ENCODE peak calls at places on chromosomes 7 and 10, in ten cellular contexts. C is GM06990, A is lower lobe of right lung, G is heart left ventricle, I is tibial artery, R is ovary, U is Peyer's patch, T is IMR-90, L is transverse colon, M is A549. H is an unnamed sample.

GRCh38 chr10:6490594-6490993 is 89.5 kb downstream of the PRKCQ start:
- DNase-seq in C (no peak), A (no peak), G (no peak), I (no peak), R (no peak), U (no peak), T (no peak), L (no peak), M (no peak), H (no peak)

GRCh38 chr7:128909605-128910568 is 622 bp downstream of the KCP start:
- DNase-seq in C (no peak), A (no peak), G (no peak), I (no peak), R (no peak), U (peak), T (peak), L (no peak), M (no peak), H (no peak)

GRCh38 chr10:72308320-72308987 is 34.7 kb downstream of the DDIT4 start:
- DNase-seq in C (no peak), A (no peak), G (peak), I (no peak), R (peak), U (peak), T (peak), L (peak), M (peak), H (peak)

GRCh38 chr7:143492043-143492471 is 14.4 kb downstream of the TAS2R41 start:
- DNase-seq in C (no peak), A (no peak), G (no peak), I (no peak), R (no peak), U (no peak), T (peak), L (no peak), M (peak), H (peak)

GRCh38 chr7:127803626-127804025 is 151.6 kb downstream of the SND1 start:
- DNase-seq in C (no peak), A (no peak), G (no peak), I (no peak), R (no peak), U (no peak), T (peak), L (no peak), M (no peak), H (peak)

GRCh38 chr7:118195837-118196474 is 12.0 kb downstream of the LSM8 start:
- DNase-seq in C (peak), A (no peak), G (peak), I (peak), R (peak), U (peak), T (peak), L (peak), M (peak), H (peak)

GRCh38 chr7:91759205-91759863 is 121.2 kb downstream of the MTERF1 start:
- DNase-seq in C (no peak), A (peak), G (no peak), I (no peak), R (no peak), U (peak), T (no peak), L (peak), M (peak), H (peak)

GRCh38 chr10:74039561-74040145 is 41.7 kb downstream of the VCL start:
- DNase-seq in C (no peak), A (no peak), G (peak), I (peak), R (no peak), U (no peak), T (peak), L (peak), M (no peak), H (no peak)

GRCh38 chr7:137981175-137981574 is 20.7 kb downstream of the CREB3L2 start:
- DNase-seq in C (no peak), A (no peak), G (no peak), I (no peak), R (no peak), U (no peak), T (no peak), L (no peak), M (peak), H (no peak)

GRCh38 chr10:130782467-130782866 is 529.1 kb downstream of the TCERG1L start:
- DNase-seq in C (no peak), A (no peak), G (no peak), I (no peak), R (no peak), U (no peak), T (no peak), L (no peak), M (peak), H (no peak)

GRCh38 chr7:84337386-84337785 is 142.8 kb upstream of the SEMA3A start:
- DNase-seq in C (no peak), A (no peak), G (no peak), I (no peak), R (no peak), U (no peak), T (peak), L (no peak), M (no peak), H (no peak)

GRCh38 chr7:4878336-4879335 is 4.9 kb downstream of the RADIL start:
- DNase-seq in C (no peak), A (no peak), G (no peak), I (no peak), R (no peak), U (no peak), T (no peak), L (no peak), M (no peak), H (no peak)

GRCh38 chr7:155388561-155388960 is 69.4 kb upstream of the EN2 start:
- DNase-seq in C (no peak), A (no peak), G (no peak), I (no peak), R (no peak), U (no peak), T (no peak), L (no peak), M (no peak), H (no peak)

GRCh38 chr10:33134011-33134751 is 176.2 kb upstream of the ITGB1 start:
- DNase-seq in C (no peak), A (peak), G (no peak), I (peak), R (no peak), U (peak), T (peak), L (peak), M (peak), H (peak)

GRCh38 chr10:118754132-118754555 is 626 bp downstream of the CACUL1 start:
- DNase-seq in C (peak), A (peak), G (peak), I (peak), R (no peak), U (peak), T (no peak), L (peak), M (no peak), H (peak)

GRCh38 chr10:13335881-13336280 is 12.2 kb downstream of the SEPHS1 start:
- DNase-seq in C (no peak), A (no peak), G (no peak), I (no peak), R (no peak), U (no peak), T (no peak), L (no peak), M (no peak), H (no peak)

DNA sequence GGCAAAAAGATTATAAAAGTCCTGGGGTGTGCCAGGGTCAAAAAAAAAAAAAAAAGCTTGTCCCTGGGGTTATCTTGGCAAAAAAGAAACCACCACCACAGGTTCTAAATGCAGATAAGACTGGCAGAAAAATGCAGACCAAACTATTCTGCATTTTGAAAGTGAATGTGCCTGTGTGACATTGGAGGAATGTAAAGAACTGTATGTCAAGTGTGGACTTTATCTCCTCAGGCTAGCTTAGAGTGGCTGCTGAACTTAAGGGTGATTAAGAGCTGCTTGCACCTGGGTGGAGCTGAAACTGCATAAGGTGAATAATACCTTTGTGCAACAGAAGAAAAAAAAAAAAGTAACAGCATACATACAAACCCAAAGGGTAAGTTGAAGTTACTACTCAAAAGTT is 1.3 kb upstream of the NAPEPLD start:
- DNase-seq in C (no peak), A (no peak), G (no peak), I (no peak), R (no peak), U (peak), T (no peak), L (peak), M (no peak), H (peak)
- H3K4me3 ChIP-seq in C (peak), A (peak), G (no peak), I (no peak), R (no peak), U (no peak), T (no peak), L (peak), M (no peak), H (no peak)

DNA sequence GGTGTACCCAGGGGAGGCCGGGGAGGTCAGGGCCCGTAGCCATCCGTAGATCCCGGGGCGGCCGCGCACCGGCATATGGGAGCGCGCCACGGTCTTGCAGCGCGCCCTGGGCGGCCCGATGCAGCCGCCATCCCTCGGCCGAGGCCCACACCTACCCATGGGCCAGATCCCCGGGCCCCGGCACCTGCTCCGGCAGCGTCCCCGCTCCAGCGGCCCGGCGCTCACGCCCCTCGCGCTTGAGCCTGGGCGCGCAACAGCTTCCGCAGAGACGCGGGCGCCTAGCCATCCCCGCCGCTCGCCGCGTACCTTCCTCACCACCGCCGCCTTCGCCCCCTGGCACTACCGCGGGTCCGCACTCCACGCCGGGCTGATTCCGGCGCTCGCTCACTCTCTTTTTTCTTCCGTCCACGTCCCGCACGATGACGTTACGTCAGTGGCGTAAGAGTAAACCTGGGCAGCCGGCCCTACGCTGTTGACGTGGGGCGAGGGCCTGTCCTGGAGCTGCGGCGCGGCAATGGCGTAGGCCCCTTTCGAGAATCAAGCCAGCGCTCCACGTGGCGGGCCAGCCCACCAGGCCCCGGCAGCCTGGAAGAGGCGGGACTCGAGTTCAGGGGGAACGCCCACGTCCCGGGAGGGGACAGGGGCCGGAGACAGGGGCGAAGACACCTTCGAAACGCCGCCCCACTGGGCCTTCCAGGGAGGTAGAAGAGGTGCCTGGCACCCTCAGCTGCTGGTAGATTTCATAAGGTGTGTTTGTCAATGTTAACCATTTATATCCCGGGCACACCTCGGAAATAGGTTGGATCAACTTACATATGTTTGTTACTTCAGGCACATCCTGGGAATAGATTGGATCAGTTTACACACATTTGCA is at the start of gene ALDH18A1:
- DNase-seq in C (peak), A (peak), G (peak), I (peak), R (peak), U (peak), T (peak), L (peak), M (peak), H (peak)
- H3K4me3 ChIP-seq in C (peak), A (peak), G (peak), I (peak), R (peak), U (peak), T (peak), L (peak), M (peak), H (peak)

DNA sequence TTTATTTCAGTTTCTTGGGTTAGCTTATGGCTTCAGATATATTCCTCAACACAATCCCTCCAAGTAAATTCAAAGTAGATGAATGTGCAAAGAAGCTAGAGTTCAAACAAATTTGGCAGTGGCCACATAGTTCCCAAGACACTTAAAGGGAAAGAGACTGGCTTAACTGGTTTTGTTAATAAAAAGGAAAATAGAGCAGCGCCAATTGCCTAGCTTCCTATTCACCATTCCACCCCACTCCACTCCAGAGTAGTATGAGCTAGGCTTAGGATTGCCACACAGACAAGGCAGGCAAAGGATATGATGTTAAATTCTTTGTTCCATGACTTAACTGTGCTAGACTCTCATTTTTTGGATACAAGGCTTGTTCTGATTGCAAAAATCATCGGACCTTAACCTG is 2.0 kb downstream of the XRCC2 start:
- DNase-seq in C (no peak), A (no peak), G (no peak), I (no peak), R (no peak), U (no peak), T (no peak), L (no peak), M (no peak), H (no peak)
- H3K4me3 ChIP-seq in C (no peak), A (no peak), G (no peak), I (no peak), R (no peak), U (no peak), T (no peak), L (no peak), M (no peak), H (no peak)

GRCh38 chr10:18008989-18009388 is 57.3 kb downstream of the SLC39A12 start:
- DNase-seq in C (no peak), A (no peak), G (no peak), I (no peak), R (no peak), U (no peak), T (no peak), L (no peak), M (no peak), H (no peak)

GRCh38 chr10:18000601-18001000 is 48.9 kb downstream of the SLC39A12 start:
- DNase-seq in C (no peak), A (no peak), G (no peak), I (no peak), R (no peak), U (no peak), T (peak), L (no peak), M (no peak), H (no peak)

GRCh38 chr10:18005445-18005780 is 53.7 kb downstream of the SLC39A12 start:
- DNase-seq in C (no peak), A (no peak), G (no peak), I (no peak), R (no peak), U (no peak), T (no peak), L (no peak), M (no peak), H (no peak)

GRCh38 chr10:18010050-18010449 is 58.3 kb downstream of the SLC39A12 start:
- DNase-seq in C (no peak), A (no peak), G (no peak), I (no peak), R (no peak), U (no peak), T (peak), L (no peak), M (no peak), H (no peak)

GRCh38 chr10:18005781-18006456 is 54.2 kb downstream of the SLC39A12 start:
- DNase-seq in C (no peak), A (no peak), G (no peak), I (no peak), R (no peak), U (no peak), T (peak), L (no peak), M (no peak), H (no peak)
- H3K4me3 ChIP-seq in C (no peak), A (no peak), G (no peak), I (peak), R (no peak), U (no peak), T (peak), L (no peak), M (no peak), H (no peak)

DNA sequence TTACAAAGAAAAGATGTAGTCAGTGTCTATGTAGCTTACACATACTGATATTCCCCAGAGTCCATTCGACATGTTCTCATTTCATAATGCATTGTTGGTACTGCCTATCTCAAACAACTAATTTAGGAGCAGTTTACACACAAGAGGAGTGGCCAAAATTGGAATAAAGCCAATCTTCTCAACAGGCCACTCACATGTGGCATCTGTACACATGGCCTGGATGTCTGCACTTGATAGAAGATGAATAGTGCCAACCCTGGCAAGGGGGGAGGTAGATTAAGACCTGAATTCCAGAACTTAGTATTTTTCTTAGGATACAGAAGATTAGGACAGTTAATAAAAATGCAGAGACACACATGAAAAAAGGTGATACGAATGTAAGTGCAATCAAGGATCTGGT is 125.3 kb upstream of the STARD3NL start:
- DNase-seq in C (no peak), A (no peak), G (no peak), I (no peak), R (no peak), U (no peak), T (no peak), L (no peak), M (no peak), H (no peak)
- H3K4me3 ChIP-seq in C (no peak), A (no peak), G (no peak), I (no peak), R (no peak), U (no peak), T (no peak), L (no peak), M (no peak), H (no peak)

GRCh38 chr10:29837586-29837985 is 202.8 kb upstream of the SVIL start:
- DNase-seq in C (no peak), A (no peak), G (no peak), I (no peak), R (peak), U (no peak), T (no peak), L (no peak), M (no peak), H (no peak)
- H3K4me3 ChIP-seq in C (no peak), A (no peak), G (no peak), I (no peak), R (no peak), U (no peak), T (no peak), L (no peak), M (no peak), H (no peak)

DNA sequence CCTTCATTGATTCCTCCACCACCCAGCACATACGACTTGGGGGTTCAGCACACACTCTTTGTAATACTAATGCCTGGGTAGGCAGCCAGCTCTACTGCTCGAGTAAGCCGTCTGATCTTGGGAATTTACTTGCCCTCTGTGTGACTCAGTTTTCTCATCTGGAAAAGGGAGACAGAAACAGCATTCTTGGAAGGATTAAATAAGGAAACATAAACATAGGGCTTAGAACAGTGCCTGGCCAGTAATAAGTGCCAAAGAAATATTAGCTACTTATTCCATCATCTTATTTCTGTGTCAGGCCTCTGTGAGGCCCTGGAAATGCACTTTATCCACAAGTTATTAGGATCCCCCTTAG is 130.1 kb downstream of the TNS3 start:
- DNase-seq in C (no peak), A (no peak), G (no peak), I (no peak), R (no peak), U (no peak), T (peak), L (no peak), M (no peak), H (no peak)
- H3K4me3 ChIP-seq in C (no peak), A (no peak), G (no peak), I (peak), R (no peak), U (no peak), T (no peak), L (no peak), M (no peak), H (no peak)

H was measured in small intestine.